ENCODE peak calls at places on chromosome 10, in five cellular contexts. J, W, Q, N and D are unnamed samples.

GRCh38 chr10:120503695-120504094 is 46.7 kb downstream of the PLPP4 start:
- DNase-seq in J (no peak), N (no peak), W (no peak), Q (no peak), D (peak)

GRCh38 chr10:44039599-44039998 is 345.3 kb downstream of the CXCL12 start:
- DNase-seq in W (no peak), Q (no peak), J (no peak), N (no peak), D (no peak)

GRCh38 chr10:15333909-15334649 is 37.0 kb downstream of the FAM171A1 start:
- DNase-seq in N (peak), Q (no peak), J (no peak), W (no peak), D (no peak)

GRCh38 chr10:3631709-3632330 is 153.2 kb downstream of the KLF6 start:
- DNase-seq in W (no peak), Q (no peak), J (no peak), N (no peak), D (no peak)

GRCh38 chr10:100341953-100342626 is 4.9 kb upstream of the SCD start:
- DNase-seq in Q (peak), J (peak), N (peak), W (peak), D (peak)

GRCh38 chr10:78194539-78195402 is 161.1 kb downstream of the RPS24 start:
- DNase-seq in J (no peak), N (no peak), Q (no peak), W (no peak), D (no peak)

GRCh38 chr10:128793726-128794655 is 667.8 kb upstream of the MKI67 start:
- DNase-seq in Q (no peak), W (no peak), J (no peak), N (no peak), D (no peak)

GRCh38 chr10:100377830-100378229 is 30.8 kb downstream of the SCD start:
- DNase-seq in J (no peak), W (no peak), Q (no peak), N (no peak), D (no peak)

GRCh38 chr10:110005716-110006115 is 2.1 kb upstream of the ADD3 start:
- DNase-seq in Q (no peak), W (no peak), N (peak), J (peak), D (peak)

GRCh38 chr10:15141136-15142067 is 27.1 kb downstream of the NMT2 start:
- DNase-seq in Q (peak), J (no peak), N (no peak), W (no peak), D (no peak)

GRCh38 chr10:20839141-20839540 is 58.0 kb downstream of the NEBL start:
- DNase-seq in W (no peak), Q (no peak), N (no peak), J (no peak), D (no peak)

GRCh38 chr10:49612513-49613159 is 1.2 kb upstream of the CHAT start:
- DNase-seq in J (no peak), N (no peak), W (no peak), Q (no peak), D (no peak)

GRCh38 chr10:76887223-76888010 is 750.2 kb downstream of the KCNMA1 start:
- DNase-seq in W (no peak), Q (no peak), J (no peak), N (no peak), D (no peak)

GRCh38 chr10:103708627-103709288 is 146.6 kb downstream of the SH3PXD2A start:
- DNase-seq in W (no peak), J (no peak), N (no peak), Q (no peak), D (no peak)

GRCh38 chr10:98246911-98247820 is 20.8 kb downstream of the LOXL4 start:
- DNase-seq in N (no peak), J (no peak), Q (no peak), W (no peak), D (no peak)

GRCh38 chr10:80320377-80320776 is 30.9 kb upstream of the MAT1A start:
- DNase-seq in J (no peak), W (no peak), N (peak), Q (no peak), D (no peak)

GRCh38 chr10:66671064-66671463 is 254.8 kb upstream of the LRRTM3 start:
- DNase-seq in Q (no peak), N (no peak), J (no peak), W (no peak), D (no peak)

GRCh38 chr10:123911866-123912265 is 20.3 kb upstream of the CPXM2 start:
- DNase-seq in J (no peak), N (no peak), Q (no peak), W (peak), D (peak)

GRCh38 chr10:77004917-77005564 is 632.6 kb downstream of the KCNMA1 start:
- DNase-seq in W (peak), N (peak), Q (no peak), J (no peak), D (peak)

GRCh38 chr10:59905735-59906416 is 480 bp downstream of the CCDC6 start:
- DNase-seq in Q (no peak), N (no peak), J (no peak), W (no peak), D (peak)